ENCODE peak calls at places on chromosomes 11 and 22, in four cellular contexts. One of them, this sample, is unnamed.

GRCh38 chr11:116180806-116181600 is 591.8 kb downstream of the BUD13 start:
- DNase-seq in K562: no peak
- DNase-seq in transverse colon: no peak
- DNase-seq in WERI-Rb-1: no peak
- DNase-seq in this sample: peak; percentile 54

GRCh38 chr11:57310630-57311086 is 14.1 kb downstream of the TNKS1BP1 start:
- DNase-seq in WERI-Rb-1: no peak
- DNase-seq in K562: no peak
- DNase-seq in transverse colon: no peak
- DNase-seq in this sample: no peak

GRCh38 chr11:98495601-98496000 is 525.1 kb upstream of the CNTN5 start:
- DNase-seq in WERI-Rb-1: no peak
- DNase-seq in transverse colon: no peak
- DNase-seq in K562: no peak
- DNase-seq in this sample: no peak

GRCh38 chr11:1655168-1656060 is 25.8 kb downstream of the KRTAP5-5 start:
- DNase-seq in WERI-Rb-1: no peak
- DNase-seq in K562: no peak
- DNase-seq in transverse colon: no peak
- DNase-seq in this sample: no peak

GRCh38 chr22:30459206-30460052 is 12.4 kb downstream of the SEC14L3 start:
- DNase-seq in transverse colon: no peak
- DNase-seq in WERI-Rb-1: no peak
- DNase-seq in K562: peak; percentile 41
- DNase-seq in this sample: no peak

GRCh38 chr22:21754523-21755128 is 19.0 kb upstream of the YPEL1 start:
- DNase-seq in WERI-Rb-1: peak; percentile 67
- DNase-seq in transverse colon: no peak
- DNase-seq in K562: peak; percentile 100
- DNase-seq in this sample: peak; percentile 79

GRCh38 chr22:42360348-42360747 is 71.9 kb downstream of the NFAM1 start:
- DNase-seq in transverse colon: no peak
- DNase-seq in WERI-Rb-1: no peak
- DNase-seq in K562: no peak
- DNase-seq in this sample: no peak

GRCh38 chr11:106278391-106278790 is 200.9 kb downstream of the AASDHPPT start:
- DNase-seq in WERI-Rb-1: no peak
- DNase-seq in K562: no peak
- DNase-seq in transverse colon: no peak
- DNase-seq in this sample: no peak

GRCh38 chr11:102639656-102640055 is 14.5 kb upstream of the MMP20 start:
- DNase-seq in transverse colon: no peak
- DNase-seq in WERI-Rb-1: no peak
- DNase-seq in K562: no peak
- DNase-seq in this sample: no peak

GRCh38 chr11:2377511-2378443 is 667 bp downstream of the CD81 start:
- DNase-seq in K562: peak; percentile 81
- DNase-seq in transverse colon: peak; percentile 72
- DNase-seq in WERI-Rb-1: peak; percentile 49
- DNase-seq in this sample: peak; percentile 79

GRCh38 chr11:47378011-47378835 is at the start of gene SPI1:
- DNase-seq in transverse colon: peak; percentile 73
- DNase-seq in WERI-Rb-1: no peak
- DNase-seq in K562: peak; percentile 94
- DNase-seq in this sample: no peak

GRCh38 chr11:43504316-43504950 is 145.7 kb downstream of the TTC17 start:
- DNase-seq in transverse colon: no peak
- DNase-seq in WERI-Rb-1: peak; percentile 42
- DNase-seq in K562: peak; percentile 37
- DNase-seq in this sample: peak; percentile 31

GRCh38 chr11:5767056-5767455 is 13.0 kb downstream of the OR52N4 start:
- DNase-seq in transverse colon: no peak
- DNase-seq in WERI-Rb-1: no peak
- DNase-seq in K562: no peak
- DNase-seq in this sample: no peak

GRCh38 chr11:116960916-116961315 is 123.5 kb upstream of the APOA1 start:
- DNase-seq in WERI-Rb-1: no peak
- DNase-seq in transverse colon: no peak
- DNase-seq in K562: no peak
- DNase-seq in this sample: no peak

GRCh38 chr11:123260511-123261211 is 65.6 kb upstream of the CLMP start:
- DNase-seq in transverse colon: no peak
- DNase-seq in WERI-Rb-1: no peak
- DNase-seq in K562: no peak
- DNase-seq in this sample: no peak

GRCh38 chr22:27170491-27170890 is 513.1 kb downstream of the MIAT start:
- DNase-seq in WERI-Rb-1: no peak
- DNase-seq in K562: no peak
- DNase-seq in transverse colon: no peak
- DNase-seq in this sample: no peak

GRCh38 chr11:769887-770641 is 7.2 kb downstream of the GATD1 start:
- DNase-seq in K562: no peak
- DNase-seq in WERI-Rb-1: no peak
- DNase-seq in transverse colon: no peak
- DNase-seq in this sample: no peak

GRCh38 chr11:35943761-35944502 is at the start of gene LDLRAD3:
- DNase-seq in WERI-Rb-1: peak; percentile 78
- DNase-seq in transverse colon: peak; percentile 69
- DNase-seq in K562: peak; percentile 87
- DNase-seq in this sample: peak; percentile 80

GRCh38 chr22:39427751-39428596 is 28.4 kb downstream of the TAB1 start:
- DNase-seq in WERI-Rb-1: no peak
- DNase-seq in K562: no peak
- DNase-seq in transverse colon: peak; percentile 40
- DNase-seq in this sample: no peak

GRCh38 chr11:43399983-43400630 is 41.4 kb downstream of the TTC17 start:
- DNase-seq in K562: no peak
- DNase-seq in WERI-Rb-1: no peak
- DNase-seq in transverse colon: no peak
- DNase-seq in this sample: no peak

GRCh38 chr22:31247726-31248125 is 35.6 kb downstream of the LIMK2 start:
- DNase-seq in WERI-Rb-1: peak; percentile 69
- DNase-seq in K562: no peak
- DNase-seq in transverse colon: no peak
- DNase-seq in this sample: peak; percentile 35

GRCh38 chr11:40619631-40620030 is 839.8 kb downstream of the LRRC4C start:
- DNase-seq in WERI-Rb-1: no peak
- DNase-seq in transverse colon: no peak
- DNase-seq in K562: no peak
- DNase-seq in this sample: no peak

GRCh38 chr11:79461144-79461543 is 20.3 kb upstream of the TENM4 start:
- DNase-seq in WERI-Rb-1: no peak
- DNase-seq in transverse colon: no peak
- DNase-seq in K562: no peak
- DNase-seq in this sample: no peak

GRCh38 chr11:26992031-26992541 is 1.8 kb upstream of the FIBIN start:
- DNase-seq in transverse colon: no peak
- DNase-seq in WERI-Rb-1: no peak
- DNase-seq in K562: no peak
- DNase-seq in this sample: no peak

GRCh38 chr11:62607729-62608128 is 4.8 kb downstream of the EML3 start:
- DNase-seq in K562: no peak
- DNase-seq in WERI-Rb-1: no peak
- DNase-seq in transverse colon: no peak
- DNase-seq in this sample: no peak

GRCh38 chr22:50486561-50487289 is at the start of gene MIOX:
- DNase-seq in transverse colon: no peak
- DNase-seq in K562: peak; percentile 27
- DNase-seq in WERI-Rb-1: no peak
- DNase-seq in this sample: peak; percentile 24

GRCh38 chr11:18588297-18589252 is at the start of gene UEVLD:
- DNase-seq in WERI-Rb-1: peak; percentile 91
- DNase-seq in transverse colon: peak; percentile 91
- DNase-seq in K562: peak; percentile 92
- DNase-seq in this sample: peak; percentile 89

GRCh38 chr11:78954261-78954660 is 379.6 kb upstream of the NARS2 start:
- DNase-seq in WERI-Rb-1: no peak
- DNase-seq in K562: no peak
- DNase-seq in transverse colon: no peak
- DNase-seq in this sample: no peak

GRCh38 chr11:92838655-92839334 is 130.7 kb upstream of the MTNR1B start:
- DNase-seq in transverse colon: no peak
- DNase-seq in WERI-Rb-1: no peak
- DNase-seq in K562: no peak
- DNase-seq in this sample: no peak

GRCh38 chr22:41288245-41288946 is 2.4 kb upstream of the RANGAP1 start:
- DNase-seq in WERI-Rb-1: no peak
- DNase-seq in transverse colon: peak; percentile 35
- DNase-seq in K562: no peak
- DNase-seq in this sample: no peak

DNA sequence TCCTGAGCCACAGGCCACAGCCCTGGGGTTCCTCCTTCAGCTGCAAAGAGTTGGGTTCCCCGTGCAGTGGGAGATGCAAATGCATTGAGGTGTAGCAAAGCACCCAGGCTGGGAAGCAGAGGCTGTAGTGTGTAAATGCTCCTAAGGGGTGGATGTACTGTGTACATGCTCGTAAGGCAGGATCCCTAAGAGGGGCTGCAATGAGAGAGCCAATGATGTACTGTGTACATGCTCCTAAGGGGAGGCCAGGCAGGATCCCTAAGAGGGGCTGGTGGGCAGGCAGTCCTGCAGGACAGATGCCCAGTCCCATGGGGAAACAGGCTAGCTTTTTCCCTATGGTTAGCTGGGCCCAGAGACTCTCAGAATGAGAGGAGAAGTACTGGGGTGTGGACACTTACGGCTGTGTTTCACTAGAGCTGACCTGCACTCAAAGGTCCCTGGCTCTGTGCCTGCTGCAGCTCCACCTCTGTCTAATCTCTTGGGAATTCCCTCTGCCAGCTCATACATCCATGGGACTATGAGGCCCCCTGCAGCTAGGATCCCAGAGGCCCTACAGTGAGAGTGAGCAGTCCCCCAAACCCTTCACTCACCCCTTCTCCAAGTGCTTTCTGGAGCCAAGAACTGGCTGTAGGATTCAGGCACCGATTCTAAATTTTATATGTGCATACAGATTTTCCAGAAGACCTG is 261.9 kb upstream of the LUZP2 start:
- DNase-seq in K562: no peak
- DNase-seq in WERI-Rb-1: peak; percentile 19
- DNase-seq in transverse colon: peak; percentile 67
- DNase-seq in this sample: no peak
- TF ChIP-seq CTCF in K562: no peak
- TF ChIP-seq CTCF in WERI-Rb-1: no peak
- TF ChIP-seq CTCF in transverse colon: peak; percentile 15
- TF ChIP-seq CTCF in this sample: no peak

GRCh38 chr11:129364143-129364654 is 11.4 kb upstream of the BARX2 start:
- DNase-seq in transverse colon: peak; percentile 88
- DNase-seq in WERI-Rb-1: peak; percentile 84
- DNase-seq in K562: peak; percentile 70
- DNase-seq in this sample: peak; percentile 90
- TF ChIP-seq CTCF in transverse colon: peak; percentile 97
- TF ChIP-seq CTCF in WERI-Rb-1: peak; percentile 100
- TF ChIP-seq CTCF in K562: peak; percentile 100
- TF ChIP-seq CTCF in this sample: peak; percentile 88

GRCh38 chr11:17475666-17476316 is 854 bp downstream of the ABCC8 start:
- DNase-seq in K562: no peak
- DNase-seq in transverse colon: no peak
- DNase-seq in WERI-Rb-1: peak; percentile 45
- DNase-seq in this sample: peak; percentile 40

GRCh38 chr11:17472467-17472866 is 4.2 kb downstream of the ABCC8 start:
- DNase-seq in transverse colon: no peak
- DNase-seq in K562: no peak
- DNase-seq in WERI-Rb-1: peak; percentile 52
- DNase-seq in this sample: peak; percentile 33

GRCh38 chr11:17469998-17470397 is 6.6 kb downstream of the ABCC8 start:
- DNase-seq in transverse colon: no peak
- DNase-seq in K562: no peak
- DNase-seq in WERI-Rb-1: no peak
- DNase-seq in this sample: no peak

GRCh38 chr11:17471501-17471900 is 5.1 kb downstream of the ABCC8 start:
- DNase-seq in K562: no peak
- DNase-seq in transverse colon: no peak
- DNase-seq in WERI-Rb-1: no peak
- DNase-seq in this sample: no peak

GRCh38 chr11:17473071-17473744 is 3.4 kb downstream of the ABCC8 start:
- DNase-seq in K562: peak; percentile 60
- DNase-seq in transverse colon: no peak
- DNase-seq in WERI-Rb-1: peak; percentile 86
- DNase-seq in this sample: peak; percentile 73
- TF ChIP-seq CTCF in K562: peak; percentile 84
- TF ChIP-seq CTCF in transverse colon: no peak
- TF ChIP-seq CTCF in WERI-Rb-1: peak; percentile 87
- TF ChIP-seq CTCF in this sample: peak; percentile 11

GRCh38 chr22:44580756-44581435 is 82.9 kb upstream of the RTL6 start:
- DNase-seq in K562: no peak
- DNase-seq in WERI-Rb-1: no peak
- DNase-seq in transverse colon: no peak
- DNase-seq in this sample: no peak
- TF ChIP-seq CTCF in K562: no peak
- TF ChIP-seq CTCF in WERI-Rb-1: no peak
- TF ChIP-seq CTCF in transverse colon: no peak
- TF ChIP-seq CTCF in this sample: no peak

DNA sequence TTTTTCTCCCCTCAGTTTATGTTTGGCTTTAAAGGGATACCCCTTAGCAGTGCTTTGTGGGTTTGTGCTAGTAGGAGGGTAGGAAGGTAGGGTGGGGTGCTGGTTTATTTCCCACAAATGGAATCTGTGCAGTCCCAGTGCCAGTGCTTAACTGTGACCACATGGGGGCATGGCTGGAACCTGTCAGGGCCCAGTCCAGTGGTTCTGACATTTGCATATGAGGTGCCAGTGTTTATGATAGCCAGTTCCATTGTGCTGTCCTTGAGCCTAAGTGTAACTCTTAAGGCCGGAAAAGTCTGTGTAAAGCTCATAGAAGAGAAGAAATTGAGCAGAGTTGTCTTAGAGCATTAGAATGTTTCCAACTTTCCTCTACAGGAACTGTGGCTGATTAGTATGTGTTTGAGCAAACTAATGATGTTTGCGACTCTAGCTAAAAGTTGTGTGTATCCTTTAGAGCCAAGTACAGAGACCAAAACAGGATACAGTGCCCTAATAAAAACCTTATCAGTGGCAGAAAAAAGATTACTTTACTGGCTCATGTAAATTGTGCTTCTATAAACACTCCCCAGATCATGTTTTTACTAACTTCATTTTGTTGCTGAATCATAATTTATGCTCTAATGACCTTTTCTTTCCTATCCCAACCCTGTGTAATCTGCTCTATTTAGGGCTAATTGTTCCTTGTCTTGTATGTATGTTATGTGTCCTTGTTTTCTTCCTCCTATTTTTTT is 38.1 kb downstream of the DIXDC1 start:
- DNase-seq in transverse colon: no peak
- DNase-seq in K562: no peak
- DNase-seq in WERI-Rb-1: no peak
- DNase-seq in this sample: no peak
- TF ChIP-seq CTCF in transverse colon: peak; percentile 28
- TF ChIP-seq CTCF in K562: peak; percentile 29
- TF ChIP-seq CTCF in WERI-Rb-1: peak; percentile 10
- TF ChIP-seq CTCF in this sample: no peak

This sample was measured in glutamatergic neuron.